ENCODE peak calls at places on chromosome 1, in eight cellular contexts. G is pancreas; O is fibroblast of mammary gland; P is activated naive CD8-positive, alpha-beta T cell treated with anti-CD3 and anti-CD28 coated beads, Interleukin-2, amount 50 U/mL, for 24 hours; X is globus pallidus; K is NT2/D1; Y is foreskin fibroblast; R is HuH-7. W is an unnamed sample.

GRCh38 chr1:203031467-203031866 is 5.2 kb downstream of the PPFIA4 start:
- DNase-seq in X (no peak), R (no peak), Y (no peak), P (no peak), O (no peak), G (no peak), K (no peak), W (no peak)

GRCh38 chr1:57637155-57637554 is 213.3 kb upstream of the DAB1 start:
- DNase-seq in O (peak), K (no peak), X (no peak), G (no peak), Y (no peak), P (no peak), R (no peak), W (peak)

GRCh38 chr1:17273096-17273495 is 24.2 kb downstream of the PADI3 start:
- DNase-seq in X (no peak), R (no peak), G (no peak), P (no peak), K (no peak), O (no peak), Y (no peak), W (no peak)

GRCh38 chr1:233668146-233668724 is 54.3 kb downstream of the KCNK1 start:
- DNase-seq in Y (peak), G (no peak), P (no peak), R (no peak), K (no peak), X (no peak), O (peak), W (no peak)

GRCh38 chr1:166410083-166410385 is 243.2 kb upstream of the FAM78B start:
- DNase-seq in Y (no peak), X (no peak), O (no peak), P (no peak), G (no peak), K (no peak), R (no peak), W (no peak)

GRCh38 chr1:46811053-46811452 is 12.2 kb downstream of the CYP4B1 start:
- DNase-seq in X (no peak), O (no peak), Y (no peak), G (no peak), R (no peak), K (no peak), P (no peak), W (no peak)

GRCh38 chr1:55831759-55832158 is 616.6 kb upstream of the USP24 start:
- DNase-seq in X (no peak), O (no peak), R (no peak), Y (no peak), P (no peak), K (no peak), G (no peak), W (no peak)

GRCh38 chr1:43934279-43934985 is 831 bp downstream of the ARTN start:
- DNase-seq in P (peak), Y (no peak), O (peak), R (peak), K (peak), G (peak), X (no peak), W (peak)

GRCh38 chr1:93842750-93843500 is 36.1 kb downstream of the DNTTIP2 start:
- DNase-seq in Y (peak), P (no peak), G (no peak), X (no peak), K (no peak), R (no peak), O (peak), W (no peak)